ENCODE peak calls at places on chromosomes 11 and 22, in ten cellular contexts. N, Q, H, W, K, E, U, X, L and Z are unnamed samples.

GRCh38 chr11:93537022-93537421 is 6.2 kb downstream of the SMCO4 start:
- DNase-seq in N (no peak), Q (no peak), H (no peak), W (no peak), K (no peak), E (no peak), U (no peak), X (peak; percentile 71), L (peak; percentile 66), Z (no peak)

GRCh38 chr11:57746920-57747319 is 4.7 kb downstream of the BTBD18 start:
- DNase-seq in N (no peak), Q (no peak), H (peak; percentile 4), W (no peak), K (no peak), E (no peak), U (no peak), X (no peak), L (no peak), Z (no peak)

GRCh38 chr22:35631597-35631996 is 14.5 kb upstream of the MB start:
- DNase-seq in N (peak; percentile 37), Q (peak; percentile 37), H (no peak), W (peak; percentile 65), K (no peak), E (no peak), U (peak; percentile 73), X (no peak), L (peak; percentile 75), Z (no peak)

GRCh38 chr11:100942016-100942415 is 187.6 kb downstream of the PGR start:
- DNase-seq in N (no peak), Q (no peak), H (no peak), W (no peak), K (no peak), E (no peak), U (peak; percentile 11), X (no peak), L (peak; percentile 5), Z (no peak)

GRCh38 chr11:124320097-124320496 is at the start of gene OR8D2:
- DNase-seq in N (no peak), Q (no peak), H (no peak), W (no peak), K (no peak), E (no peak), U (no peak), X (no peak), L (no peak), Z (no peak)

GRCh38 chr11:94638278-94638901 is 71.2 kb downstream of the PIWIL4 start:
- DNase-seq in N (no peak), Q (no peak), H (no peak), W (no peak), K (no peak), E (no peak), U (no peak), X (no peak), L (no peak), Z (no peak)

GRCh38 chr22:49747705-49748104 is 80.0 kb downstream of the BRD1 start:
- DNase-seq in N (no peak), Q (no peak), H (peak; percentile 1), W (no peak), K (no peak), E (no peak), U (no peak), X (no peak), L (no peak), Z (no peak)

GRCh38 chr11:115605397-115606222 is 101.4 kb upstream of the CADM1 start:
- DNase-seq in N (no peak), Q (no peak), H (no peak), W (no peak), K (no peak), E (no peak), U (no peak), X (no peak), L (no peak), Z (no peak)

GRCh38 chr11:65147352-65148075 is 13.2 kb upstream of the SYVN1 start:
- DNase-seq in N (no peak), Q (no peak), H (no peak), W (no peak), K (no peak), E (no peak), U (no peak), X (no peak), L (no peak), Z (no peak)

GRCh38 chr11:65152157-65152556 is 17.8 kb upstream of the SYVN1 start:
- DNase-seq in N (no peak), Q (no peak), H (no peak), W (no peak), K (no peak), E (no peak), U (no peak), X (no peak), L (no peak), Z (no peak)

GRCh38 chr11:65148657-65149056 is 14.3 kb upstream of the SYVN1 start:
- DNase-seq in N (peak; percentile 4), Q (no peak), H (no peak), W (no peak), K (no peak), E (peak; percentile 46), U (no peak), X (no peak), L (no peak), Z (no peak)

GRCh38 chr11:65151500-65151899 is 17.2 kb upstream of the SYVN1 start:
- DNase-seq in N (peak; percentile 2), Q (no peak), H (no peak), W (no peak), K (no peak), E (peak; percentile 28), U (no peak), X (no peak), L (no peak), Z (no peak)

GRCh38 chr11:65150513-65151271 is 16.4 kb upstream of the SYVN1 start:
- DNase-seq in N (peak; percentile 77), Q (no peak), H (peak; percentile 96), W (peak; percentile 90), K (no peak), E (peak; percentile 86), U (peak; percentile 89), X (peak; percentile 90), L (peak; percentile 94), Z (peak; percentile 87)
- TF ChIP-seq POLR2A in N (no peak), Q (no peak), H (no peak), W (no peak), K (no peak), E (no peak), U (peak; percentile 13), X (no peak), L (peak; percentile 44), Z (peak; percentile 28)

DNA sequence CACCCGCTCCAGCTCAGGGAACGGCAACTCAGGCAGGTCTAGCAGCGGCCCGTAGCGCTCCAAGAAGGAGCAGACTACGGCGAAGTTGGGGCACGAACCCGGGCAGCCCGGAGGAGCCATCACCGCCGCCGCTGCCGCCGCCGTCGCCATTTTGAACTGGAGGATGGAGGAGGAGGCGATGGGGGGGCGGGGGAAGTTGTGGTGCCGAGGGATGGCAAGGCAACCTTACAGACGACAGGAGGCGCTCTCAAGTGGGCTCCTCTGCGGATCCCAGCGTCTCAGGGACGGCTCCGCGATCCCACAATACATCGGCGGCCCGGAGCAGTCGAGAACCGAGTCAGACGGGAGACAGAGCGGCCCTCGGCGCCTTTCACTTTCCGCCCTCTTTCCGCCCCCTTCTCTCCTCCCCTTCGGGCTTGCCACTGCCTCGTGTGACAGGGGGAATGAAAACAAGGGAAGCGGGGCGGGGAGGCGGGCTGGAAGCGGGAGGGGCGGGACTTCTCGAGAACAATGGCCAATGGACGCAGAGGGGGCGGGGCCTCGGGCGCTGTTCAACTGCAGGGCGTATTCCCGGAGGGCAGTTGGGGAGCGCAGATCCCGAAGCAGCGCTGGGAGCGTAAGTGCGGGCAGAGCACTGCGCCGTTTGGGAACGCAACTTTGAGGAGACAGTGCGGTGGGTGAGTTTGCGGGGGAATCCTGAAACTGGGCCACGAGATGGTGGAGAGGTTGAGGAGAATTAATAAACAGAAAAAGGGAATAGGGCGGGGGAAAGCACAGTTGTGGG is at the start of the genes AAMDC and RSF1:
- DNase-seq in N (peak; percentile 99), Q (peak; percentile 81), H (peak; percentile 100), W (peak; percentile 99), K (peak; percentile 95), E (peak; percentile 99), U (peak; percentile 99), X (peak; percentile 99), L (peak; percentile 100), Z (peak; percentile 81)
- TF ChIP-seq POLR2A in N (peak; percentile 71), Q (no peak), H (no peak), W (peak; percentile 81), K (peak; percentile 39), E (no peak), U (peak; percentile 74), X (peak; percentile 71), L (peak; percentile 82), Z (peak; percentile 98)

GRCh38 chr11:62575837-62576236 is 2.1 kb upstream of the EEF1G start:
- DNase-seq in N (no peak), Q (no peak), H (no peak), W (no peak), K (no peak), E (no peak), U (no peak), X (no peak), L (no peak), Z (no peak)

GRCh38 chr11:62573006-62573591 is 592 bp downstream of the EEF1G start:
- DNase-seq in N (no peak), Q (no peak), H (no peak), W (peak; percentile 71), K (no peak), E (no peak), U (no peak), X (no peak), L (no peak), Z (no peak)

GRCh38 chr11:62573592-62574362 is at the start of gene EEF1G:
- DNase-seq in N (peak; percentile 99), Q (peak; percentile 97), H (peak; percentile 99), W (peak; percentile 99), K (peak; percentile 94), E (peak; percentile 98), U (peak; percentile 99), X (peak; percentile 98), L (peak; percentile 100), Z (peak; percentile 92)

GRCh38 chr11:62575156-62575555 is 1.5 kb upstream of the EEF1G start:
- DNase-seq in N (no peak), Q (no peak), H (no peak), W (no peak), K (no peak), E (peak; percentile 67), U (peak; percentile 53), X (no peak), L (peak; percentile 64), Z (no peak)

GRCh38 chr11:62574363-62575057 is 819 bp upstream of the EEF1G start:
- DNase-seq in N (peak; percentile 51), Q (peak; percentile 46), H (peak; percentile 90), W (no peak), K (no peak), E (peak; percentile 65), U (peak; percentile 41), X (peak; percentile 67), L (peak; percentile 38), Z (no peak)
- TF ChIP-seq POLR2A in N (no peak), Q (peak; percentile 8), H (no peak), W (peak; percentile 35), K (no peak), E (no peak), U (peak; percentile 40), X (no peak), L (no peak), Z (peak; percentile 33)

DNA sequence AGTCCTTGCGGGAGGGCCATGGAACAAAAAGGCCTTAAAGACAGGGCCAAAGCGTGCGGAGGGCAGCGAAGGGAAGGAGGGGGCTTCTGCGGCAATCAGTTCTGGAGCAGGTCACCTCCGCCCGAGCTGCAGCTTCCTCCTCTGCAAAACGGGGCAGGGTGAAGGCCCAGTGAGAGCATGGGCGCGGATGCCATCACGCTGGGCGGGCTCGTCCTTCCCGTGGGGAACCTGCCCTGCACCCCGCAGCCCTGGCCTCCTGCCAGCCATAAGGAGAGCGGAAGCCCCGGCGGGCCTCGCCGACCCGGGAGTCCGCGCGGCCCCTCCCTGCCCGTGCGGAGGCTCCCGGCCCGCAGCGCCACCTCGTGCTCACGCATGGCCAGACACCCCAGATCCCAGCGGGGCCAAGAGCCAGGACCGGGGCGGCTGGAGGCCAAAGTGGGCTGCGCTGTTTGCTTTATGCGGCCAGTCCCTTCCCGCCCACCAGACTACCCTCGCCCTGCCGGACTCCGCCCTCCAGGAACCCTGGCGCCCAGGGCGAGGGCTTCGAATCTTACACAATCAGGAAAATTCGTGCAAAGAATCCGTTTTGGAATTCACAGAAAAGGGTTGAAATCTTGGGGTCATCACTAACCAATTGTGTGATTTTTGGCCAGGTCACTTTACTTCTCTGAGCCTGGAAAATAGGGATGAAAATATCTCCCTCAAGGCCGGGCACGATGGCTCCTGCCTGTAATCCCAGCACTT is 16.1 kb downstream of the TSKU start:
- DNase-seq in N (peak; percentile 88), Q (peak; percentile 94), H (peak; percentile 98), W (peak; percentile 93), K (no peak), E (peak; percentile 94), U (peak; percentile 88), X (peak; percentile 93), L (peak; percentile 88), Z (peak; percentile 79)
- TF ChIP-seq POLR2A in N (no peak), Q (no peak), H (no peak), W (no peak), K (no peak), E (no peak), U (no peak), X (no peak), L (no peak), Z (peak; percentile 21)